ENCODE peak calls at places on chromosomes 5 and 9, in five cellular contexts. K is HCT116; P is stimulated activated CD4-positive, alpha-beta T cell treated with anti-CD3 and anti-CD28 coated beads, Interleukin-12 subunit alpha, Interleukin-12 subunit beta, amount 100 ng/mL, for 24 hours; Z is T-helper 1 cell; W is nephron progenitor cell. C is an unnamed sample.

GRCh38 chr5:17304282-17304681 is 86.9 kb downstream of the BASP1 start:
- DNase-seq in K (no peak), P (no peak), Z (no peak), W (no peak), C (no peak)

GRCh38 chr9:110980261-110980660 is 58.0 kb downstream of the LPAR1 start:
- DNase-seq in K (no peak), P (no peak), Z (no peak), W (no peak), C (no peak)

GRCh38 chr9:99000480-99001395 is 57.0 kb downstream of the COL15A1 start:
- DNase-seq in K (peak; percentile 34), P (peak; percentile 28), Z (peak; percentile 74), W (peak; percentile 36), C (no peak)

GRCh38 chr5:54577542-54577941 is 60.0 kb downstream of the SNX18 start:
- DNase-seq in K (no peak), P (no peak), Z (no peak), W (no peak), C (no peak)

GRCh38 chr5:135107986-135108385 is 74.0 kb upstream of the PITX1 start:
- DNase-seq in K (no peak), P (no peak), Z (no peak), W (no peak), C (no peak)

GRCh38 chr5:123785160-123786001 is 273.4 kb downstream of the CSNK1G3 start:
- DNase-seq in K (no peak), P (no peak), Z (no peak), W (no peak), C (no peak)

GRCh38 chr5:34587355-34588241 is 68.5 kb upstream of the RAI14 start:
- DNase-seq in K (no peak), P (no peak), Z (no peak), W (no peak), C (no peak)

GRCh38 chr5:180636016-180636402 is 13.4 kb downstream of the FLT4 start:
- DNase-seq in K (no peak), P (no peak), Z (no peak), W (no peak), C (no peak)

GRCh38 chr5:31047621-31048020 is 145.9 kb upstream of the CDH6 start:
- DNase-seq in K (no peak), P (no peak), Z (no peak), W (no peak), C (no peak)

GRCh38 chr5:31733365-31733764 is 94.4 kb downstream of the PDZD2 start:
- DNase-seq in K (no peak), P (no peak), Z (no peak), W (no peak), C (no peak)

GRCh38 chr9:113446323-113446740 is 17.2 kb upstream of the RGS3 start:
- DNase-seq in K (peak; percentile 31), P (no peak), Z (peak; percentile 17), W (no peak), C (no peak)

GRCh38 chr5:147863409-147864194 is 14.9 kb upstream of the SCGB3A2 start:
- DNase-seq in K (no peak), P (no peak), Z (no peak), W (no peak), C (no peak)

GRCh38 chr9:131398204-131398603 is 4.3 kb downstream of the PRRC2B start:
- DNase-seq in K (no peak), P (no peak), Z (peak; percentile 94), W (no peak), C (no peak)

GRCh38 chr5:174572591-174572990 is 151.8 kb upstream of the MSX2 start:
- DNase-seq in K (no peak), P (no peak), Z (no peak), W (no peak), C (no peak)

GRCh38 chr9:90985631-90986030 is 184.0 kb downstream of the SYK start:
- DNase-seq in K (no peak), P (no peak), Z (no peak), W (no peak), C (no peak)

GRCh38 chr9:38359297-38359653 is 33.2 kb upstream of the ALDH1B1 start:
- DNase-seq in K (no peak), P (no peak), Z (no peak), W (no peak), C (no peak)

C was measured in activated naive CD8-positive, alpha-beta T cell treated with anti-CD3 and anti-CD28 coated beads, Interleukin-2, amount 50 U/mL, for 16 hours.